ENCODE peak calls at places on chromosome 10, in four cellular contexts. X is GM23338; R is CD4-positive, alpha-beta T cell; I is astrocyte. C is an unnamed sample.

GRCh38 chr10:113494736-113495135 is 58.1 kb upstream of the HABP2 start:
- DNase-seq in I (no peak), R (no peak), X (peak), C (no peak)

GRCh38 chr10:112732277-112732891 is 217.7 kb upstream of the TCF7L2 start:
- DNase-seq in X (no peak), R (no peak), I (peak), C (peak)

GRCh38 chr10:46231087-46231486 is 55.7 kb upstream of the ANTXRL start:
- DNase-seq in X (no peak), I (no peak), R (peak), C (no peak)

GRCh38 chr10:100579691-100580090 is 43.9 kb downstream of the HIF1AN start:
- DNase-seq in R (no peak), X (no peak), I (no peak), C (no peak)

GRCh38 chr10:14047431-14047830 is 283.3 kb downstream of the FRMD4A start:
- DNase-seq in R (no peak), I (no peak), X (no peak), C (no peak)

GRCh38 chr10:6296456-6297214 is 93.9 kb downstream of the PFKFB3 start:
- DNase-seq in R (no peak), X (no peak), I (no peak), C (no peak)

GRCh38 chr10:7649673-7650330 is 17.0 kb downstream of the ITIH5 start:
- DNase-seq in I (no peak), R (no peak), X (no peak), C (no peak)

GRCh38 chr10:49185213-49185612 is 3.0 kb downstream of the TMEM273 start:
- DNase-seq in X (no peak), R (no peak), I (no peak), C (no peak)

GRCh38 chr10:12063483-12063818 is 5.3 kb upstream of the DHTKD1 start:
- DNase-seq in I (no peak), R (no peak), X (no peak), C (no peak)

GRCh38 chr10:74733612-74734011 is 92.8 kb upstream of the KAT6B start:
- DNase-seq in I (no peak), R (no peak), X (no peak), C (no peak)

GRCh38 chr10:74736029-74736428 is 90.4 kb upstream of the KAT6B start:
- DNase-seq in I (no peak), X (no peak), R (no peak), C (no peak)

GRCh38 chr10:74738985-74739567 is 87.3 kb upstream of the KAT6B start:
- DNase-seq in R (no peak), I (no peak), X (peak), C (no peak)

GRCh38 chr10:74738543-74738942 is 87.9 kb upstream of the KAT6B start:
- DNase-seq in I (no peak), R (no peak), X (no peak), C (no peak)

GRCh38 chr10:74738052-74738451 is 88.3 kb upstream of the KAT6B start:
- DNase-seq in R (no peak), I (no peak), X (no peak), C (no peak)
- TF ChIP-seq CTCF in R (no peak), I (no peak), X (peak), C (no peak)

GRCh38 chr10:133306941-133307379 is 1.7 kb downstream of the TUBGCP2 start:
- DNase-seq in I (no peak), X (no peak), R (no peak), C (no peak)

GRCh38 chr10:133309111-133309719 is 501 bp downstream of the ZNF511 start:
- DNase-seq in I (peak), R (peak), X (peak), C (peak)

GRCh38 chr10:133306097-133306476 is 2.6 kb downstream of the TUBGCP2 start:
- DNase-seq in R (no peak), X (no peak), I (no peak), C (no peak)

GRCh38 chr10:133308431-133309110 is at the start of the genes TUBGCP2 and ZNF511:
- DNase-seq in R (peak), I (peak), X (peak), C (peak)

GRCh38 chr10:133307776-133308430 is 769 bp downstream of the TUBGCP2 start:
- DNase-seq in X (peak), I (peak), R (peak), C (peak)
- TF ChIP-seq CTCF in X (peak), I (peak), R (peak), C (peak)

DNA sequence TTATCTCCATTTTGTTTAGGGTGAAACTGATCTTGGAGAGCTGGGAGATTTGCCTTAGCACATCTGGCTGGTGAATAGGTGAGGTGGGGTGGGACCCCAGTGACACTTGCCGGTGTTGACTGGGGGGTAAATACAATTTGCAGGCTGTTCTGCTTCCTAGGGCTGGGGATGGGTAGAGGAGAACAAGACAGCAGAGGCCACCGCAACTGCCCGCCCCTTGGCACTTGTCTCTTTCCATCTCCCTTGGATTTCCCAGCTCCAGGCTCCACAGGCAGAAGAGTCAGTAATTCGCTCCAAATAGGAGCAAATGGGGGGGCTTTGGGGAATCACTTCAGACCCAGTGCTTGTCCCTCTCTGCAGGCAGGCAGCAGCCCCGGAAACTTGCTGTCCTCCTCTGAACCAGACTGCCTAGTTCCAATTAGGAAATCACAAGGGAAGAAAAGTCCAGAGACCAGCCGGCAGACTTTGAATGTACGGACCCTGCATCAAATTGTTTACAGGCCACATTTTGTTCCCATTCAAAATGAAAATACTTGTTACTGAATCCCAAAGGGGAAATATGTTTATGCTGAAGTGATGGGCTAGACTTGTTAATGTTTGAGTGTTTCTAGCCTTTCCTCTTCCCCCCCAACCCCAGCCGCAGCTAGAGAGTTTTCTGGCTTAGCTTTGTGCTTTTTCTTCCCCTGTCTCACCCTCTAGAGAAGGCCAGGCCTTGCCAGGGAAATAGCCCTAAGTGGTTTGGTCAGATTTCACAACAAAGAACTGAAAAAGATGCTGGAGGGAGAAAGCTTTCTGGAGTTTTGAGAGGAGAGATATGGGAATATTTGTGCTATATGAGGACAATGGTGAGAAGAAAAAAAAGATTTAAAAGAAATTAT is 10.0 kb upstream of the INPP5F start:
- DNase-seq in X (no peak), R (no peak), I (no peak), C (no peak)
- TF ChIP-seq CTCF in X (no peak), R (no peak), I (no peak), C (no peak)

GRCh38 chr10:77430530-77430929 is 207.1 kb downstream of the KCNMA1 start:
- DNase-seq in X (no peak), R (no peak), I (no peak), C (no peak)
- TF ChIP-seq CTCF in X (peak), R (no peak), I (no peak), C (no peak)

DNA sequence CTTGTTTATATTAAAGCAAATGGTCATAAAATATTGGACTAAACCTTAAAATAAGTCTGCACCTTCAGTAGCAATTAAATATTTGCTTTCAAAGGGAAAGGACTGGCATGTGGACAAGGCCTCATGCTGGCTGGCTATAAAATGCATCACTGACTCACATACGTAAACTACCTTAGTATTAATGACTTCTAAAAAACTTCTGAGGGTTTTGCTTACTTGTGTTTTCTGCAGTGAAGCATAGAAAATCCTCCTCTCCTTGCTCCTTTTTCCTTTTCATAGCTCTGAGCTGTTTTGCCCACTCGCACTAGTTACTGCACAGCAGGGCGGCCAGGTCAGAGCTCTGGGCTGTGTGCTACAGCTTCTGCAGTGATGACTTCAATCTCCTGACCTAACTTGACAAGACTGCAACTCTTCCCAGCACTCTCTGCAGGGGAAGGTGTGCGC is 82.3 kb downstream of the CUL2 start:
- DNase-seq in I (peak), X (peak), R (no peak), C (no peak)
- TF ChIP-seq CTCF in I (no peak), X (no peak), R (no peak), C (no peak)